ENCODE peak calls at places on chromosome 4, in four cellular contexts. P, W, L and S are unnamed samples.

GRCh38 chr4:1296324-1297022 is 6.8 kb downstream of the MAEA start:
- DNase-seq in P (no peak), W (no peak), L (no peak), S (no peak)

GRCh38 chr4:98522603-98523395 is 135.6 kb downstream of the TSPAN5 start:
- DNase-seq in P (peak), W (no peak), L (peak), S (peak)

GRCh38 chr4:180028682-180029081 is 2214.5 kb upstream of the TENM3 start:
- DNase-seq in P (peak), W (peak), L (peak), S (peak)

GRCh38 chr4:61301285-61301684 is 101.2 kb downstream of the ADGRL3 start:
- DNase-seq in P (no peak), W (no peak), L (no peak), S (no peak)

GRCh38 chr4:102598102-102598758 is 97.1 kb downstream of the NFKB1 start:
- DNase-seq in P (no peak), W (no peak), L (no peak), S (no peak)

GRCh38 chr4:8377103-8378075 is 63.1 kb downstream of the ACOX3 start:
- DNase-seq in P (no peak), W (peak), L (no peak), S (no peak)

GRCh38 chr4:152936446-152937279 is 540 bp downstream of the FHDC1 start:
- DNase-seq in P (peak), W (peak), L (peak), S (no peak)

GRCh38 chr4:158940276-158940675 is 162.6 kb upstream of the RAPGEF2 start:
- DNase-seq in P (no peak), W (no peak), L (no peak), S (no peak)

GRCh38 chr4:7332216-7333023 is 102.3 kb downstream of the PSAPL1 start:
- DNase-seq in P (peak), W (no peak), L (no peak), S (no peak)

GRCh38 chr4:108168213-108168671 is 490 bp downstream of the LEF1 start:
- DNase-seq in P (no peak), W (no peak), L (no peak), S (no peak)

GRCh38 chr4:99640676-99641075 is 17.0 kb downstream of the C4orf54 start:
- DNase-seq in P (no peak), W (no peak), L (peak), S (no peak)

GRCh38 chr4:35872273-35872672 is 372.0 kb downstream of the ARAP2 start:
- DNase-seq in P (no peak), W (no peak), L (no peak), S (no peak)

GRCh38 chr4:54228064-54228527 is 997 bp upstream of the PDGFRA start:
- DNase-seq in P (peak), W (peak), L (peak), S (no peak)

GRCh38 chr4:1604181-1604705 is 79.9 kb downstream of the FAM53A start:
- DNase-seq in P (peak), W (no peak), L (no peak), S (no peak)

GRCh38 chr4:152220201-152220666 is 315.7 kb downstream of the FBXW7 start:
- DNase-seq in P (peak), W (no peak), L (no peak), S (no peak)

GRCh38 chr4:3767569-3768288 is 1.5 kb downstream of the ADRA2C start:
- DNase-seq in P (no peak), W (no peak), L (peak), S (no peak)

GRCh38 chr4:106369456-106370060 is 980 bp upstream of the GIMD1 start:
- DNase-seq in P (peak), W (peak), L (peak), S (peak)

GRCh38 chr4:4754641-4755040 is 104.8 kb upstream of the MSX1 start:
- DNase-seq in P (no peak), W (no peak), L (peak), S (no peak)

GRCh38 chr4:89056953-89057398 is at the start of gene FAM13A:
- DNase-seq in P (peak), W (no peak), L (peak), S (peak)

GRCh38 chr4:39706334-39706733 is 8.4 kb downstream of the UBE2K start:
- DNase-seq in P (peak), W (no peak), L (no peak), S (peak)

GRCh38 chr4:40864531-40864930 is 114.8 kb downstream of the NSUN7 start:
- DNase-seq in P (no peak), W (no peak), L (no peak), S (no peak)

GRCh38 chr4:2494992-2495391 is 26.1 kb downstream of the RNF4 start:
- DNase-seq in P (no peak), W (no peak), L (no peak), S (no peak)

GRCh38 chr4:72568959-72569718 is at the start of gene ADAMTS3:
- DNase-seq in P (peak), W (peak), L (peak), S (no peak)

GRCh38 chr4:113673450-113673849 is 88.1 kb downstream of the CAMK2D start:
- DNase-seq in P (peak), W (no peak), L (peak), S (peak)

GRCh38 chr4:108922191-108922590 is 159.3 kb upstream of the ETNPPL start:
- DNase-seq in P (no peak), W (no peak), L (no peak), S (no peak)

GRCh38 chr4:36363024-36363423 is 81.6 kb downstream of the DTHD1 start:
- DNase-seq in P (no peak), W (no peak), L (no peak), S (no peak)